ENCODE peak calls at places on chromosomes 2 and 18, in seven cellular contexts. Y, I, Z, Q, F, P and X are unnamed samples.

GRCh38 chr2:320561-320960 is 32.7 kb upstream of the ALKAL2 start:
- DNase-seq in P (no peak), Z (no peak), Q (no peak), I (no peak), F (no peak), Y (no peak), X (no peak)

GRCh38 chr2:241796610-241797138 is 12.3 kb upstream of the NEU4 start:
- DNase-seq in F (no peak), I (no peak), Y (no peak), Q (no peak), Z (no peak), P (no peak), X (no peak)

GRCh38 chr18:23926590-23926989 is 88.0 kb upstream of the TTC39C start:
- DNase-seq in I (no peak), P (no peak), Z (no peak), F (no peak), Y (no peak), Q (no peak), X (no peak)

GRCh38 chr2:222783592-222783991 is 77.2 kb upstream of the ACSL3 start:
- DNase-seq in Q (no peak), Y (no peak), I (no peak), F (no peak), P (no peak), Z (no peak), X (peak; percentile 70)

GRCh38 chr2:218569038-218569431 is 396 bp downstream of the CNOT9 start:
- DNase-seq in Z (peak; percentile 83), P (no peak), Q (no peak), F (no peak), Y (peak; percentile 72), I (peak; percentile 96), X (peak; percentile 59)

GRCh38 chr18:59008302-59008974 is 131.2 kb upstream of the SEC11C start:
- DNase-seq in P (peak; percentile 10), Z (peak; percentile 73), Q (peak; percentile 60), F (no peak), Y (peak; percentile 98), I (peak; percentile 87), X (peak; percentile 94)

GRCh38 chr2:216776076-216776726 is 80.9 kb upstream of the IGFBP5 start:
- DNase-seq in Q (no peak), F (no peak), I (no peak), P (no peak), Z (no peak), Y (no peak), X (no peak)

GRCh38 chr2:207285451-207285771 is 119.7 kb upstream of the KLF7 start:
- DNase-seq in Y (no peak), P (no peak), I (no peak), Z (peak; percentile 21), Q (no peak), F (no peak), X (no peak)

GRCh38 chr2:205815645-205816044 is 133.3 kb downstream of the NRP2 start:
- DNase-seq in P (no peak), Q (no peak), Y (no peak), I (no peak), Z (no peak), F (no peak), X (no peak)

GRCh38 chr2:231923951-231924888 is 2.0 kb downstream of the NPPC start:
- DNase-seq in Y (no peak), F (no peak), Q (no peak), Z (no peak), I (no peak), P (no peak), X (no peak)

GRCh38 chr2:27356056-27356381 is 545 bp downstream of the GTF3C2 start:
- DNase-seq in Q (no peak), Z (peak; percentile 53), Y (peak; percentile 76), P (no peak), I (peak; percentile 83), F (no peak), X (peak; percentile 35)

GRCh38 chr2:147818741-147819140 is 26.1 kb upstream of the ACVR2A start:
- DNase-seq in F (no peak), I (peak; percentile 29), Q (no peak), Y (no peak), P (no peak), Z (peak; percentile 15), X (no peak)

GRCh38 chr18:48902856-48903601 is 47.7 kb downstream of the SMAD7 start:
- DNase-seq in Q (peak; percentile 21), Z (peak; percentile 34), Y (no peak), P (no peak), I (no peak), F (no peak), X (no peak)

GRCh38 chr2:101354420-101354819 is 32.9 kb downstream of the CREG2 start:
- DNase-seq in Y (no peak), F (no peak), I (no peak), P (no peak), Z (no peak), Q (no peak), X (no peak)

GRCh38 chr2:237670641-237671040 is 43.3 kb downstream of the LRRFIP1 start:
- DNase-seq in Y (no peak), Z (no peak), Q (no peak), P (no peak), F (no peak), I (no peak), X (no peak)

GRCh38 chr2:164905307-164905706 is 50.0 kb downstream of the SLC38A11 start:
- DNase-seq in I (no peak), F (no peak), Y (no peak), Q (no peak), Z (no peak), P (no peak), X (no peak)

GRCh38 chr2:56522605-56523089 is 338.9 kb downstream of the CCDC85A start:
- DNase-seq in Y (no peak), P (no peak), Q (no peak), I (no peak), F (no peak), Z (peak; percentile 2), X (no peak)

GRCh38 chr18:42274488-42275137 is 319.6 kb downstream of the PIK3C3 start:
- DNase-seq in Y (peak; percentile 70), P (no peak), I (peak; percentile 45), Z (peak; percentile 10), Q (peak; percentile 31), F (no peak), X (no peak)

GRCh38 chr18:75161629-75162028 is 47.3 kb downstream of the PTGR3 start:
- DNase-seq in Z (no peak), F (no peak), P (no peak), Y (peak; percentile 13), I (peak; percentile 16), Q (no peak), X (peak; percentile 41)

GRCh38 chr2:133606616-133607015 is 38.4 kb upstream of the NCKAP5 start:
- DNase-seq in I (no peak), Y (peak; percentile 52), P (no peak), F (no peak), Z (no peak), Q (no peak), X (no peak)

GRCh38 chr2:39375917-39376316 is 61.2 kb downstream of the MAP4K3 start:
- DNase-seq in Q (no peak), Y (no peak), I (no peak), Z (no peak), F (no peak), P (no peak), X (no peak)

GRCh38 chr2:100253786-100254185 is 68.5 kb downstream of the LONRF2 start:
- DNase-seq in F (no peak), Z (no peak), I (no peak), P (no peak), Q (no peak), Y (no peak), X (no peak)

GRCh38 chr2:98769784-98770183 is 38.9 kb upstream of the MGAT4A start:
- DNase-seq in F (no peak), I (no peak), Q (no peak), Z (no peak), P (no peak), Y (no peak), X (peak; percentile 80)

GRCh38 chr2:69836316-69836715 is 6.9 kb downstream of the GMCL1 start:
- DNase-seq in Z (no peak), Q (no peak), Y (no peak), F (no peak), P (no peak), I (no peak), X (no peak)

DNA sequence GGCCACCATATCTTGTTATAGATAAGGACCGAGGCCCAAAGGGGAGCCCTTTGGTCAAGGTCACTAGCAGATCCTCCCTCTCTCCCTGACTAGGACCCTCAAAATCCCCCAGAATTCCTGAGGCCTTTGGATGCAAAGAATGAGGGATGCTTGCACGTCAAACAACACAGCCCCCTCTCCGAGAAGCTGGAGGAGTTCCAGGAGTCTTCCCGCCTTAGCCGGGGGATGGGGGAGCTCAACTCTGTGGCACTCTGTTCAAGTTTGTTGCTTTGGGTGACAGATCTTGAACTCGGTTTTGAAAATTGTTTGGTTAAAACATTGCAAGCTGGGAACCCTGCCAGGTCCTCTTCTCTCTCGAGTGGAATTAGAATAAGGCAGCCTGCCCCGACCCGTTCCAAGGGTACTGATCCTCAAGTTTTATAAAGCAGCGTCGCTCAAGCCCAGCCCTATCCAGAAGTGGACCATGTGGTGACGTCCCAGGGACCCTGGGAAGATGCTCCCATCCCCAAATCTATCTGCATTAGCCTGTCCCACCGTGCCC is 244.1 kb downstream of the LOXHD1 start:
- DNase-seq in Z (no peak), Y (no peak), F (no peak), Q (no peak), I (no peak), P (no peak), X (no peak)
- H3K4me1 ChIP-seq in Z (no peaks in the 10 kb centered on the region), Y (peaks cover 38% of the 10 kb centered on the region), F (peaks cover 26% of the 10 kb centered on the region), Q (peaks cover 24% of the 10 kb centered on the region), I (peaks cover 18% of the 10 kb centered on the region), P (peaks cover 38% of the 10 kb centered on the region), X (no peaks in the 10 kb centered on the region)

GRCh38 chr2:117661619-117662018 is 152.9 kb upstream of the DDX18 start:
- DNase-seq in Q (no peak), F (no peak), Z (no peak), Y (no peak), I (no peak), P (no peak), X (no peak)
- H2BK5ac ChIP-seq in Q (no peak overlapping the region), F (no peak overlapping the region), Z (no peak overlapping the region), Y (no peak overlapping the region), I (no peak overlapping the region), P (peak overlapping the region; percentile 18), X (no peak overlapping the region)

DNA sequence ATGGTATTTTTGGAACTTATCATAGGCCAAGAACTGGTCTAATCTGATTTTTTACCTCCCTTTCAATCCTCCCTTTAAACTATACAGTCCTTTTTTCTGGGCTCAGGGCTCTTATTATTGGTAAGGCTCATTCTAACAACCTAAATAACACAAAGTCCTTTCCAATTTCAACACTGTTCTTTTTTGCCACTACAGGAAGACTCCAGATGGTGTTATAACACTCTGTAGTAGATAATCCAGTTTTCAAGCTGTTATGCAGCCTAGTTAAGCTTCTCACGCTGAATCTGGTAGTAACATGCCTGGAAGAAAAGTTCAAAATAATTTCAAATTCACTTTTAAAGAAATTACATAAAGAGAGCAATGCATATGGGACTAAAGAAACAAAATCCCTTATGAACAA is 3.1 kb upstream of the MPP4 start:
- DNase-seq in Z (no peak), Q (no peak), Y (no peak), F (no peak), P (no peak), I (no peak), X (no peak)
- H3K4me1 ChIP-seq in Z (peaks cover 21% of the 10 kb centered on the region), Q (peaks cover 16% of the 10 kb centered on the region), Y (peaks cover 13% of the 10 kb centered on the region), F (no peaks in the 10 kb centered on the region), P (peaks cover 8% of the 10 kb centered on the region), I (peaks cover 6% of the 10 kb centered on the region), X (peaks cover 9% of the 10 kb centered on the region)

DNA sequence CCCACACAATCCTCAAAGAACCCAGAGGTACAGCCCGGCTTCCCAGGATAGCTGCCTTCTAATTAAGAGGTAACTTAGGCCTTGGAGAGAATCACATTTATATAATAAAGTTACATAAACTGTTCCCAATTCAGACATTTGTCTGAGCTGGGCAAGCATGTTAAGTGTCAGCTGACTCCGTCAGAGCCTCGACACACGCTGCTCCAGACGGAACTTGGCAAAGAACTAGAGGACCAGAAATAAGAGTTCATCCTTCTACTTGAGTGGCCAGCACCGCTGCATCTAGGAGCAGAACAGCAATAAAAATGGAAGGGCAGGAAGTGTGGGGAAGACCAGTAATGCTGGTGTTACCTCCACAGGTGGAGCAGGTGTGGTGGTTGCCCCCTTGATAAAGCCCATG is 80.5 kb downstream of the MYO5B start:
- DNase-seq in Y (no peak), I (no peak), P (no peak), Q (no peak), F (no peak), Z (no peak), X (no peak)
- H2BK5ac ChIP-seq in Y (no peak overlapping the region), I (no peak overlapping the region), P (no peak overlapping the region), Q (no peak overlapping the region), F (no peak overlapping the region), Z (no peak overlapping the region), X (no peak overlapping the region)